ENCODE peak calls at places on chromosomes 2 and 18, in eight cellular contexts. K, B, L, Z, V, R, F and N are unnamed samples.

GRCh38 chr2:202376460-202377307 is 557 bp downstream of the BMPR2 start:
- DNase-seq in L (no peak), F (peak), K (peak), V (no peak), B (peak), R (peak), Z (peak), N (peak)

GRCh38 chr18:50218432-50219197 is 23.7 kb upstream of the MYO5B start:
- DNase-seq in V (no peak), B (peak), F (peak), L (peak), Z (no peak), K (no peak), R (no peak), N (peak)

GRCh38 chr2:239443666-239444567 is 43.1 kb upstream of the HDAC4 start:
- DNase-seq in R (no peak), V (no peak), B (no peak), K (no peak), Z (no peak), L (no peak), F (peak), N (no peak)

GRCh38 chr2:191150451-191151314 is at the start of gene STAT4:
- DNase-seq in B (peak), V (peak), F (peak), R (no peak), Z (no peak), L (no peak), K (no peak), N (peak)

GRCh38 chr18:2406544-2406943 is 164.8 kb downstream of the METTL4 start:
- DNase-seq in R (no peak), B (no peak), K (no peak), V (no peak), F (no peak), Z (no peak), L (no peak), N (peak)

GRCh38 chr2:203510256-203510940 is 24.7 kb downstream of the RAPH1 start:
- DNase-seq in L (no peak), K (no peak), R (no peak), Z (no peak), V (no peak), F (no peak), B (no peak), N (no peak)

GRCh38 chr18:61901334-61901986 is 8.7 kb upstream of the RNF152 start:
- DNase-seq in V (no peak), K (no peak), R (no peak), L (peak), B (peak), F (peak), Z (peak), N (no peak)

GRCh38 chr2:28802975-28803429 is 7.6 kb upstream of the SPDYA start:
- DNase-seq in L (no peak), V (no peak), Z (no peak), K (no peak), F (no peak), R (no peak), B (no peak), N (no peak)

GRCh38 chr2:42060028-42060427 is 12.2 kb downstream of the PKDCC start:
- DNase-seq in B (no peak), F (no peak), V (no peak), K (no peak), R (no peak), Z (peak), L (no peak), N (no peak)

GRCh38 chr2:61775956-61776570 is 77.8 kb downstream of the FAM161A start:
- DNase-seq in F (no peak), Z (no peak), K (no peak), V (no peak), L (no peak), R (no peak), B (peak), N (no peak)

GRCh38 chr2:45178359-45178758 is 169.1 kb upstream of the SIX2 start:
- DNase-seq in L (no peak), Z (no peak), V (no peak), R (no peak), F (no peak), B (no peak), K (no peak), N (no peak)